ENCODE peak calls at places on chromosomes 4 and X, in four cellular contexts. I, F, L and N are unnamed samples.

GRCh38 chrX:43436497-43436896 is 219.6 kb upstream of the MAOA start:
- DNase-seq in L (no peak), F (no peak), I (no peak), N (no peak)

GRCh38 chr4:77036206-77036605 is 39.6 kb downstream of the CCNI start:
- DNase-seq in I (no peak), F (no peak), L (no peak), N (no peak)

GRCh38 chrX:136125106-136125505 is 22.2 kb upstream of the FHL1 start:
- DNase-seq in I (no peak), L (no peak), F (no peak), N (no peak)

GRCh38 chr4:143784567-143784966 is 84.1 kb upstream of the FREM3 start:
- DNase-seq in I (no peak), L (no peak), F (no peak), N (no peak)

GRCh38 chr4:72374156-72374555 is 194.9 kb downstream of the ADAMTS3 start:
- DNase-seq in I (no peak), F (no peak), L (peak), N (no peak)

GRCh38 chrX:40415675-40416074 is 165.1 kb upstream of the ATP6AP2 start:
- DNase-seq in I (no peak), L (peak), F (no peak), N (no peak)

GRCh38 chrX:144586756-144587155 is 660.5 kb upstream of the SPANXN1 start:
- DNase-seq in L (peak), I (no peak), F (no peak), N (no peak)

GRCh38 chrX:133658244-133658911 is 243.1 kb upstream of the GPC4 start:
- DNase-seq in L (no peak), I (no peak), F (no peak), N (no peak)

GRCh38 chr4:117478702-117479101 is 393.3 kb upstream of the TRAM1L1 start:
- DNase-seq in L (no peak), I (no peak), F (no peak), N (no peak)

GRCh38 chr4:186485621-186486062 is 69.7 kb downstream of the MTNR1A start:
- DNase-seq in F (no peak), I (no peak), L (peak), N (no peak)

GRCh38 chr4:94413085-94413685 is 38.6 kb upstream of the PDLIM5 start:
- DNase-seq in I (no peak), F (no peak), L (no peak), N (no peak)

GRCh38 chrX:74119016-74119910 is 184.7 kb upstream of the ZCCHC13 start:
- DNase-seq in I (no peak), F (no peak), L (peak), N (peak)

GRCh38 chr4:34619531-34620109 is 1624.7 kb downstream of the ARAP2 start:
- DNase-seq in I (no peak), L (no peak), F (no peak), N (no peak)

GRCh38 chr4:76748649-76749048 is 149.3 kb downstream of the SOWAHB start:
- DNase-seq in F (no peak), I (peak), L (peak), N (peak)

GRCh38 chr4:104616401-104616820 is 121.7 kb upstream of the CXXC4 start:
- DNase-seq in L (no peak), I (no peak), F (no peak), N (no peak)

GRCh38 chrX:30627818-30628652 is 25.2 kb upstream of the GK start:
- DNase-seq in L (no peak), I (no peak), F (no peak), N (peak)

GRCh38 chr4:126719803-126720202 is 913.0 kb upstream of the INTU start:
- DNase-seq in L (no peak), I (no peak), F (no peak), N (no peak)

GRCh38 chr4:20456416-20456815 is 204.7 kb downstream of the SLIT2 start:
- DNase-seq in F (no peak), L (no peak), I (no peak), N (peak)